ENCODE peak calls at places on chromosomes 13 and 19, in seven cellular contexts. A is stimulated activated CD4-positive, alpha-beta T cell treated with anti-CD3 and anti-CD28 coated beads, Interleukin-12 subunit alpha, Interleukin-12 subunit beta, amount 100 ng/mL, for 48 hours; U is GM12892; O is activated CD8-positive, alpha-beta memory T cell treated with anti-CD3 and anti-CD28 coated beads, Interleukin-2, amount 50 U/mL, for 4 hours; B is NCI-H2107; N is stimulated activated CD8-positive, alpha-beta memory T cell treated with anti-CD3 and anti-CD28 coated beads, Interleukin-4, amount 100 ng/mL, for 1 hour; S is activated CD4-positive, alpha-beta T cell treated with anti-CD3 and anti-CD28 coated beads for 24 hours. F is an unnamed sample.

GRCh38 chr19:1942078-1942933 is 1.3 kb downstream of the CSNK1G2 start:
- DNase-seq in A (peak), O (peak), N (peak), U (peak), S (peak), B (peak), F (no peak)

GRCh38 chr13:52454459-52454824 is 836 bp upstream of the CKAP2 start:
- DNase-seq in U (peak), A (no peak), O (no peak), S (no peak), B (peak), N (no peak), F (peak)

GRCh38 chr13:65679240-65679639 is 1550.9 kb downstream of the PCDH9 start:
- DNase-seq in O (no peak), S (no peak), B (no peak), A (no peak), N (no peak), U (no peak), F (no peak)

GRCh38 chr13:101552797-101553196 is 100.3 kb downstream of the ITGBL1 start:
- DNase-seq in U (no peak), S (no peak), N (no peak), O (no peak), A (no peak), B (no peak), F (no peak)

GRCh38 chr19:46426506-46427162 is 2.1 kb downstream of the PNMA8C start:
- DNase-seq in B (peak), S (peak), A (peak), U (no peak), N (no peak), O (peak), F (peak)

GRCh38 chr13:27406178-27406939 is 18.1 kb upstream of the GTF3A start:
- DNase-seq in A (no peak), U (no peak), S (no peak), B (no peak), N (no peak), O (peak), F (no peak)

GRCh38 chr19:6108721-6109633 is 1.3 kb downstream of the RFX2 start:
- DNase-seq in N (no peak), A (peak), S (peak), B (no peak), U (no peak), O (peak), F (no peak)

GRCh38 chr19:14700711-14701110 is 10.9 kb downstream of the ZNF333 start:
- DNase-seq in S (no peak), O (no peak), A (no peak), N (no peak), B (no peak), U (no peak), F (no peak)

GRCh38 chr19:38318595-38319142 is 976 bp upstream of the KCNK6 start:
- DNase-seq in U (no peak), N (no peak), S (no peak), A (no peak), B (no peak), O (no peak), F (no peak)

GRCh38 chr13:64767054-64767453 is 2463.1 kb downstream of the PCDH9 start:
- DNase-seq in S (no peak), U (no peak), B (no peak), N (no peak), A (no peak), O (no peak), F (no peak)

GRCh38 chr19:17095141-17095919 is 19.8 kb downstream of the MYO9B start:
- DNase-seq in A (no peak), N (no peak), U (no peak), B (no peak), S (no peak), O (no peak), F (no peak)

GRCh38 chr19:5114713-5115112 is 145.8 kb downstream of the KDM4B start:
- DNase-seq in U (no peak), S (no peak), N (no peak), B (no peak), A (no peak), O (no peak), F (no peak)

GRCh38 chr13:95275322-95276118 is 25.7 kb downstream of the ABCC4 start:
- DNase-seq in A (no peak), N (no peak), U (no peak), B (no peak), S (no peak), O (no peak), F (no peak)

GRCh38 chr19:43555185-43555770 is 20.0 kb downstream of the XRCC1 start:
- DNase-seq in O (peak), N (peak), B (no peak), A (peak), U (peak), S (peak), F (no peak)

F was measured in NCI-H187 treated with DMSO at 0.1 percent for 48 hours.